ENCODE peak calls at places on chromosomes 16 and 17, in ten cellular contexts. Q is tibial nerve, C is heart right ventricle, I is BJ, K is H9, N is astrocyte of the cerebellum, V is IMR-90, L is nephron progenitor cell, A is GM13977, G is cardiac fibroblast. W is an unnamed sample.

GRCh38 chr16:68452176-68452575 is 3.9 kb upstream of the SMPD3 start:
- DNase-seq in Q (no peak), C (no peak), I (peak; percentile 56), K (no peak), N (no peak), V (no peak), L (no peak), A (no peak), G (peak; percentile 10), W (no peak)

GRCh38 chr16:57537596-57538234 is 1.3 kb upstream of the CCDC102A start:
- DNase-seq in Q (no peak), C (peak; percentile 6), I (no peak), K (peak; percentile 21), N (no peak), V (no peak), L (no peak), A (peak; percentile 46), G (no peak), W (no peak)

GRCh38 chr16:10558746-10559641 is 21.4 kb downstream of the EMP2 start:
- DNase-seq in Q (peak; percentile 61), C (peak; percentile 75), I (peak; percentile 53), K (no peak), N (peak; percentile 40), V (no peak), L (no peak), A (no peak), G (peak; percentile 55), W (no peak)

GRCh38 chr16:58385218-58385773 is 7.0 kb upstream of the GINS3 start:
- DNase-seq in Q (no peak), C (no peak), I (no peak), K (no peak), N (no peak), V (no peak), L (no peak), A (no peak), G (no peak), W (no peak)

GRCh38 chr16:31785126-31785525 is 88.5 kb upstream of the ZNF267 start:
- DNase-seq in Q (no peak), C (no peak), I (no peak), K (no peak), N (no peak), V (no peak), L (no peak), A (no peak), G (no peak), W (no peak)

GRCh38 chr17:81256616-81257015 is 17.5 kb downstream of the NDUFAF8 start:
- DNase-seq in Q (no peak), C (no peak), I (no peak), K (no peak), N (no peak), V (peak; percentile 79), L (no peak), A (no peak), G (peak; percentile 85), W (no peak)

GRCh38 chr16:57519796-57520360 is 16.5 kb downstream of the CCDC102A start:
- DNase-seq in Q (peak; percentile 80), C (peak; percentile 79), I (no peak), K (peak; percentile 82), N (peak; percentile 45), V (peak; percentile 52), L (peak; percentile 88), A (peak; percentile 95), G (peak; percentile 71), W (peak; percentile 92)

GRCh38 chr17:66635646-66636045 is 199.3 kb upstream of the CACNG5 start:
- DNase-seq in Q (no peak), C (no peak), I (no peak), K (no peak), N (no peak), V (no peak), L (no peak), A (no peak), G (no peak), W (no peak)

GRCh38 chr16:2035431-2036199 is 8.9 kb downstream of the NHERF2 start:
- DNase-seq in Q (peak; percentile 64), C (no peak), I (no peak), K (no peak), N (peak; percentile 54), V (peak; percentile 77), L (peak; percentile 41), A (no peak), G (peak; percentile 88), W (no peak)

GRCh38 chr16:720507-720989 is 398 bp upstream of the ANTKMT start:
- DNase-seq in Q (no peak), C (peak; percentile 66), I (no peak), K (peak; percentile 73), N (no peak), V (peak; percentile 70), L (peak; percentile 68), A (peak; percentile 82), G (peak; percentile 63), W (peak; percentile 78)

GRCh38 chr17:17723354-17724261 is 42.4 kb downstream of the RAI1 start:
- DNase-seq in Q (no peak), C (no peak), I (no peak), K (peak; percentile 65), N (peak; percentile 49), V (peak; percentile 90), L (peak; percentile 76), A (peak; percentile 82), G (peak; percentile 58), W (peak; percentile 64)

GRCh38 chr17:49433000-49433694 is 18.5 kb upstream of the PHB1 start:
- DNase-seq in Q (no peak), C (no peak), I (no peak), K (no peak), N (no peak), V (no peak), L (no peak), A (no peak), G (no peak), W (no peak)

GRCh38 chr17:1865252-1866037 is 35.6 kb downstream of the RPA1 start:
- DNase-seq in Q (peak; percentile 54), C (peak; percentile 36), I (no peak), K (no peak), N (no peak), V (peak; percentile 12), L (no peak), A (peak; percentile 56), G (peak; percentile 62), W (peak; percentile 34)

DNA sequence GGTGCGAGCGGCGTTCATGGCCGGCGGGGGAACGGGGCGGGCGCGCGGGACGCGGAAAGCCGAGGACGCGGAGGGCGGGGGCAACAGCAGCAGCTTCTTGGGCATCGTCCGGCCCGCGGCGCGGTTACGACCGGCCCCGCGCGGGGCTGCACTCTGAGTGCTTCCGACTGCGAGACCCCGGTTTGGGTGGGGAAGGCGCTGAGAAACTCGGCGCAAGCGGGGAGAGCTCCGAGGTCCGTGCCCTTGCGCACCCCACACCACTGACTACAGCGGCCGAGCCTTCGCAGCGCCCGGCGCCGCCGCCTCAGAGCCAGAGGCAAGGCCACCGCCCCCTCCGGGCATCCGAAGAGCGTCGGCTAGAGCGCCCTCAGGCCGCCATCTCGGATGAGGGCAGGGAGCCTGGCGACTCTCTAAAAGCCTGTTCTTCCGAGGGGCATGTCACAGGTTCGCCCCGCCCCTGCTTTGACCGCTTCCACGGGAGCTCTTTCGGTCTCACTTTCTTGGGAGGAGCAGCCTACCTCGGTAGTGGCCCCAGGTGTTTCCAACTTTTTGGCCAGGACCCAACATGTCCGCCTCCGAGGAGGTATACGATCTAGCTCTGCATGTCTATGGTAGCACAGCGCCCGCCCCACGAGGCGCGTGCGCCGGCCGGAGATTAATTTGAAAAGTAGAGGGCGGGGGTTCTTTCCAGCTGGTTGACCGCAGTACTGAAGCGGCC is at the start of gene PRPSAP1:
- DNase-seq in Q (peak; percentile 73), C (peak; percentile 89), I (no peak), K (peak; percentile 95), N (peak; percentile 65), V (peak; percentile 87), L (peak; percentile 84), A (peak; percentile 94), G (peak; percentile 96), W (peak; percentile 90)
- TF ChIP-seq CTCF in Q (peak; percentile 52), C (peak; percentile 50), I (peak; percentile 80), K (peak; percentile 34), N (peak; percentile 64), V (peak; percentile 28), L (peak; percentile 27), A (no peak), G (peak; percentile 56), W (no peak)

GRCh38 chr17:79168486-79169055 is 93.9 kb downstream of the ENGASE start:
- DNase-seq in Q (no peak), C (no peak), I (no peak), K (no peak), N (no peak), V (no peak), L (no peak), A (no peak), G (no peak), W (no peak)
- TF ChIP-seq CTCF in Q (no peak), C (no peak), I (no peak), K (no peak), N (no peak), V (no peak), L (no peak), A (no peak), G (no peak), W (no peak)

DNA sequence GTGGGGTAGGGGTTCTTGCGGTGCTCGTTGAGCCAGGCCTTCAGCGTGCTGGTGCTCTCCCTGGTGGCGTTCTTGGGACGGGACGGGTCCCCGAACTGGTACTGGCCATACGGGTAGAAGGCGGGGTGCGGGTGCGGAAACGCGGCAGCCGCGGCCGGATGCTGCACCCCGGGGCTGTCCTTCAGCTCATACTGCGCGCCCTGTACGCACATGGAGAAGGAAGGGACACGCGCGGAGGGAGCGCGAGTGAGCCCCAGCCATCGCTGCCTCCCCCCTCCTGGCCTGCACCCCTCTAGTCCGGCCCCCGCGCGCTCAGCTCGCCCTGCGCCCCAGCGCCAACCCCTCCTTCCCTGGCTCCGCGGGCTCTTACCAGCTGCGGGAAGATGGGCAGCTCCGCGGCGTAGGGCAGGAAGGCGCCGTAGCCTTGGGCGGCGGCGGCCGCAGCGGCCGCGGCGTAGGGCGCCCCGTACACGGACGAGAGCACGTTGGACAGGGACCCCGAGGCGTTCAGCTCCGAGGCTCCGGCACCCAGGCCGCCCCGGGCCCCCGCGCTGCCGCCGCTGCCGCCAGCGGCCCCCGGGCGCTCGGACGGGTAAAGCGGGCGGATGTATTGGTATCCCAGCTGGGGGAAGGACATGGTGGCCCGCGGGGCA is 1.0 kb downstream of the IRX3 start:
- DNase-seq in Q (no peak), C (peak; percentile 27), I (no peak), K (peak; percentile 49), N (no peak), V (no peak), L (peak; percentile 49), A (peak; percentile 34), G (peak; percentile 70), W (peak; percentile 40)
- TF ChIP-seq CTCF in Q (no peak), C (peak; percentile 21), I (peak; percentile 22), K (peak; percentile 22), N (no peak), V (no peak), L (no peak), A (no peak), G (no peak), W (no peak)

GRCh38 chr16:86015606-86016005 is 116.6 kb downstream of the IRF8 start:
- DNase-seq in Q (no peak), C (no peak), I (no peak), K (no peak), N (no peak), V (no peak), L (no peak), A (no peak), G (no peak), W (no peak)
- TF ChIP-seq CTCF in Q (no peak), C (no peak), I (no peak), K (no peak), N (no peak), V (no peak), L (no peak), A (no peak), G (no peak), W (no peak)

W was measured in glutamatergic neuron.